ENCODE peak calls at places on chromosomes 2 and 18, in four cellular contexts. One of them, this sample, is unnamed.

GRCh38 chr2:148244593-148245292 is 223.9 kb downstream of the MBD5 start:
- DNase-seq in HCT116: no peak
- DNase-seq in GM12878: no peak
- DNase-seq in K562: no peak
- DNase-seq in this sample: no peak

GRCh38 chr2:178194600-178195389 is 483 bp downstream of the OSBPL6 start:
- DNase-seq in HCT116: no peak
- DNase-seq in GM12878: no peak
- DNase-seq in K562: peak; percentile 68
- DNase-seq in this sample: no peak

GRCh38 chr2:45771251-45771650 is 119.8 kb downstream of the PRKCE start:
- DNase-seq in HCT116: no peak
- DNase-seq in GM12878: no peak
- DNase-seq in K562: no peak
- DNase-seq in this sample: no peak

GRCh38 chr2:187581125-187581896 is 27.1 kb upstream of the TFPI start:
- DNase-seq in HCT116: peak; percentile 76
- DNase-seq in GM12878: no peak
- DNase-seq in K562: peak; percentile 76
- DNase-seq in this sample: no peak

GRCh38 chr2:111972955-111973565 is 74.7 kb downstream of the MERTK start:
- DNase-seq in HCT116: no peak
- DNase-seq in GM12878: peak; percentile 3
- DNase-seq in K562: no peak
- DNase-seq in this sample: no peak

GRCh38 chr2:120937736-120938131 is 202.1 kb downstream of the GLI2 start:
- DNase-seq in HCT116: no peak
- DNase-seq in GM12878: no peak
- DNase-seq in K562: no peak
- DNase-seq in this sample: no peak

GRCh38 chr2:127576433-127577207 is 41.1 kb downstream of the MYO7B start:
- DNase-seq in HCT116: no peak
- DNase-seq in GM12878: no peak
- DNase-seq in K562: no peak
- DNase-seq in this sample: peak; percentile 45

GRCh38 chr2:188295067-188295685 is 3.5 kb downstream of the GULP1 start:
- DNase-seq in HCT116: no peak
- DNase-seq in GM12878: no peak
- DNase-seq in K562: no peak
- DNase-seq in this sample: no peak

GRCh38 chr2:68832161-68832869 is 38.9 kb downstream of the BMP10 start:
- DNase-seq in HCT116: no peak
- DNase-seq in GM12878: peak; percentile 31
- DNase-seq in K562: peak; percentile 77
- DNase-seq in this sample: no peak

GRCh38 chr2:208097801-208098200 is 26.5 kb downstream of the CRYGD start:
- DNase-seq in HCT116: no peak
- DNase-seq in GM12878: no peak
- DNase-seq in K562: no peak
- DNase-seq in this sample: no peak

GRCh38 chr18:11676386-11676785 is 12.7 kb upstream of the GNAL start:
- DNase-seq in HCT116: no peak
- DNase-seq in GM12878: no peak
- DNase-seq in K562: no peak
- DNase-seq in this sample: no peak

GRCh38 chr2:141741652-141742051 is 389.2 kb downstream of the LRP1B start:
- DNase-seq in HCT116: no peak
- DNase-seq in GM12878: no peak
- DNase-seq in K562: no peak
- DNase-seq in this sample: no peak

GRCh38 chr2:68544811-68545210 is 77.4 kb downstream of the APLF start:
- DNase-seq in HCT116: no peak
- DNase-seq in GM12878: no peak
- DNase-seq in K562: no peak
- DNase-seq in this sample: no peak

GRCh38 chr2:11340717-11341116 is 3.7 kb downstream of the ROCK2 start:
- DNase-seq in HCT116: no peak
- DNase-seq in GM12878: no peak
- DNase-seq in K562: no peak
- DNase-seq in this sample: no peak

GRCh38 chr2:47269316-47270232 is 114.5 kb upstream of the STPG4 start:
- DNase-seq in HCT116: peak; percentile 64
- DNase-seq in GM12878: no peak
- DNase-seq in K562: peak; percentile 42
- DNase-seq in this sample: no peak

GRCh38 chr18:55586841-55587240 is 1.2 kb downstream of the TCF4 start:
- DNase-seq in HCT116: no peak
- DNase-seq in GM12878: no peak
- DNase-seq in K562: no peak
- DNase-seq in this sample: no peak

GRCh38 chr2:166360906-166361305 is 14.8 kb downstream of the SCN9A start:
- DNase-seq in HCT116: no peak
- DNase-seq in GM12878: no peak
- DNase-seq in K562: no peak
- DNase-seq in this sample: no peak

GRCh38 chr2:116095636-116096035 is 1653.2 kb downstream of the DPP10 start:
- DNase-seq in HCT116: no peak
- DNase-seq in GM12878: no peak
- DNase-seq in K562: no peak
- DNase-seq in this sample: no peak

GRCh38 chr2:116094196-116094595 is 1651.8 kb downstream of the DPP10 start:
- DNase-seq in HCT116: no peak
- DNase-seq in GM12878: no peak
- DNase-seq in K562: no peak
- DNase-seq in this sample: peak; percentile 7

GRCh38 chr2:116098049-116098448 is 1655.6 kb downstream of the DPP10 start:
- DNase-seq in HCT116: no peak
- DNase-seq in GM12878: no peak
- DNase-seq in K562: no peak
- DNase-seq in this sample: no peak
- TF ChIP-seq EGR1 in HCT116: no peak
- TF ChIP-seq EGR1 in GM12878: no peak
- TF ChIP-seq EGR1 in K562: no peak
- TF ChIP-seq EGR1 in this sample: no peak

DNA sequence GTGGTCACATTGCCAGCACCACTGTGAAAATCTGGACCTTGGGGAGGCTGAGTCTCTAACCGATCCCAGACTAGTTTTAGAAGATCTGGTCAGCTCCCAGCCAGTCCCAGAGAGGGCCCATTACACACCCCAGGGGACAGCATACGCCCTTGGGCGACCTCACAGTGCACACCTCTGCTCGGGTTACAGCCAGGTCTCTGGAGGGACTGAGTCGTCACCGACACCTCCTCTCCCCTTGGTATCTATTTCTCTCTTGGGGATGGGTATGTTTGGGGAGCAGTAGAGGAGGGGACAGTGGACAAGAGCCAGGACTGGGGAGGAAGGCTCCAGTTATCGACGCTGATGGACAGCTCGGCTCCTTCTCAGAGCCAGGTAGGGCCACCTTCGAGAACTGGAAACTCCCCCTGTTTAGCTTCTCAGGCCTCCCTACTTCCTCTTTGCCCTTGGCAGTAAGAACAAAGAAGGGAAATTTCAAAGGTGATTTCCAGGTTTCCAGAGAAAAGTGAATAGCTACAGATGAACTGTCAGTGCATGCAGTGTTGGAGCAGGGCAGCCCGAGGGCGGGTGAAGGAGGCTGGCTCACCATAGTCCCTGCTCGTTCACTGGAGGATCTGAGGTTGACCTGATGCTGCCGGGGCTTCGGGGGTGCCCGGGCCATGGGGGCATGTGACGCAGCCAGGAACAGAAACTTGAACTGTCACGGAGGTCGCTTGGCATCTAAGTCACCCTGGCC is 4.4 kb upstream of the SEMA4C start:
- DNase-seq in HCT116: no peak
- DNase-seq in GM12878: peak; percentile 76
- DNase-seq in K562: peak; percentile 43
- DNase-seq in this sample: no peak
- H3K9ac ChIP-seq in HCT116: no peak overlapping the region
- H3K9ac ChIP-seq in GM12878: peak overlapping the region; percentile 31
- H3K9ac ChIP-seq in K562: no peak overlapping the region
- H3K9ac ChIP-seq in this sample: no peak overlapping the region

DNA sequence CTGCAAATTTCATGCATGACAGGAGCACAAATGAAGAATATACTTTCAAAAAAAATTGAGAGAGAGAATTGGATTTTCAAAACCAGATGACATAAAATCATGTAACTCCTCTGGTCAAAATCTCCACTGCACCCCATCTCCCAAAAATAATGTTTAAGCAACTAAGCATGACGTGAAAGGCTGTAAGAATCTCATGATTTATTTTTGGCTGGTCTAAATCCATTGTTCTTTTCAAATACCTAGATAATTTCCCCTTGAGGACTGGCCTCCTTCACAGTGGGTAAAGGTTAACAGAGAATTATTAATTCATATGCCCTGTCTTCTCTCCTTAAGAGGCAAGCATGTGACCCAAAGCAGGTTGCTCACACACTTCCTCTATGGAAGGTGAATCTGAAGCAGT is 101.5 kb upstream of the CCDC195 start:
- DNase-seq in HCT116: no peak
- DNase-seq in GM12878: no peak
- DNase-seq in K562: no peak
- DNase-seq in this sample: no peak
- TF ChIP-seq EGR1 in HCT116: no peak
- TF ChIP-seq EGR1 in GM12878: no peak
- TF ChIP-seq EGR1 in K562: no peak
- TF ChIP-seq EGR1 in this sample: no peak

DNA sequence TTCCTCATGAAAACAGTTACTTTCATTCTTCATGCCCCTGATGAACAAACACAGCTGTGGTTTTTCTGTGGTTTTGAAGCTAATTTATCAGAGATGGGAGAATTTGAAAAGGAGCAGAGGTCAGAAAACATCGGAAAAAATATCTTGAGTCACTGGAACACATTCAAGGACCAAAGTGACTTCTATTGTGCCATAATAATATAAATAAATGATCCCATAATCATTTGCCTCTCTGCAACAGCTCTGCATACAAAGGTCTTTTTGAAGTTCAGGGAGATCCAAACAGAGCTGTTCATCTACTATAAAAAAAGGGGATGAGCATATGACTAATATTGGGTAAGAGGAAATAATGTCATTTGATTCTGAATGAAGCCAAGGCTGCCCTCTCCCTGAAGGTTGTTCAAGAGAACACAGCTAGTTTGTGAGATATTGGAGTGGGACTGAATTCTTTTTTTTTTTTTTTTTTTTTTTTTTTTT is 201.3 kb upstream of the GALNT5 start:
- DNase-seq in HCT116: peak; percentile 56
- DNase-seq in GM12878: no peak
- DNase-seq in K562: no peak
- DNase-seq in this sample: no peak
- H3K9ac ChIP-seq in HCT116: no peak overlapping the region
- H3K9ac ChIP-seq in GM12878: no peak overlapping the region
- H3K9ac ChIP-seq in K562: no peak overlapping the region
- H3K9ac ChIP-seq in this sample: no peak overlapping the region